ENCODE peak calls at places on chromosomes 2 and 18, in ten cellular contexts. E is A549; I is fibroblast of lung; A is CD8-positive, alpha-beta T cell; T is BJ; C is GM23338; U is heart right ventricle; Z is left ventricle myocardium inferior; R is OCI-LY7; M is coronary artery. O is an unnamed sample.

GRCh38 chr2:121595012-121595891 is 54.0 kb downstream of the CLASP1 start:
- DNase-seq in E (no peak), I (no peak), A (no peak), T (no peak), C (no peak), U (no peak), Z (no peak), R (no peak), M (no peak), O (no peak)

GRCh38 chr2:208049006-208049405 is 23.7 kb upstream of the PLEKHM3 start:
- DNase-seq in E (no peak), I (peak), A (no peak), T (no peak), C (no peak), U (no peak), Z (no peak), R (no peak), M (no peak), O (no peak)

GRCh38 chr2:38465789-38466127 is 88.7 kb upstream of the ATL2 start:
- DNase-seq in E (peak), I (peak), A (no peak), T (no peak), C (peak), U (no peak), Z (no peak), R (peak), M (no peak), O (no peak)

GRCh38 chr2:133609664-133610063 is 41.4 kb upstream of the NCKAP5 start:
- DNase-seq in E (no peak), I (no peak), A (no peak), T (no peak), C (no peak), U (no peak), Z (no peak), R (no peak), M (no peak), O (no peak)

GRCh38 chr2:147621656-147622197 is 223.1 kb upstream of the ACVR2A start:
- DNase-seq in E (no peak), I (no peak), A (no peak), T (no peak), C (no peak), U (no peak), Z (no peak), R (no peak), M (no peak), O (no peak)

GRCh38 chr18:79744625-79745024 is 53.1 kb upstream of the KCNG2 start:
- DNase-seq in E (no peak), I (no peak), A (no peak), T (no peak), C (no peak), U (no peak), Z (no peak), R (no peak), M (no peak), O (no peak)

GRCh38 chr2:205776139-205776538 is 93.8 kb downstream of the NRP2 start:
- DNase-seq in E (no peak), I (no peak), A (no peak), T (no peak), C (peak), U (peak), Z (peak), R (peak), M (no peak), O (no peak)

GRCh38 chr18:23825496-23825895 is 136.2 kb downstream of the LAMA3 start:
- DNase-seq in E (no peak), I (no peak), A (no peak), T (no peak), C (no peak), U (no peak), Z (no peak), R (no peak), M (no peak), O (no peak)

GRCh38 chr18:59899298-59900221 is at the start of gene PMAIP1:
- DNase-seq in E (peak), I (peak), A (peak), T (no peak), C (peak), U (peak), Z (peak), R (peak), M (peak), O (peak)

GRCh38 chr2:152097291-152098032 is 1.4 kb downstream of the CACNB4 start:
- DNase-seq in E (peak), I (no peak), A (no peak), T (no peak), C (peak), U (no peak), Z (no peak), R (no peak), M (no peak), O (no peak)

GRCh38 chr18:48238636-48239035 is 170.5 kb downstream of the ZBTB7C start:
- DNase-seq in E (no peak), I (no peak), A (no peak), T (no peak), C (no peak), U (no peak), Z (no peak), R (no peak), M (no peak), O (no peak)

GRCh38 chr2:215361211-215361875 is 49.5 kb downstream of the ATIC start:
- DNase-seq in E (no peak), I (peak), A (no peak), T (no peak), C (no peak), U (no peak), Z (no peak), R (no peak), M (no peak), O (no peak)

GRCh38 chr2:60470340-60470739 is 83.1 kb downstream of the BCL11A start:
- DNase-seq in E (no peak), I (no peak), A (no peak), T (no peak), C (no peak), U (no peak), Z (no peak), R (no peak), M (no peak), O (no peak)

GRCh38 chr2:178450574-178451429 is at the start of the genes PJVK and PRKRA:
- DNase-seq in E (peak), I (peak), A (peak), T (peak), C (peak), U (peak), Z (peak), R (peak), M (peak), O (peak)
- TF ChIP-seq CTCF in E (no peak), I (no peak), A (no peak), T (no peak), C (no peak), U (peak), Z (peak), R (no peak), M (no peak), O (no peak)

GRCh38 chr2:10433948-10434884 is 13.9 kb downstream of the ODC1 start:
- DNase-seq in E (no peak), I (no peak), A (no peak), T (no peak), C (no peak), U (no peak), Z (no peak), R (no peak), M (no peak), O (no peak)

GRCh38 chr2:10432315-10433181 is 15.6 kb downstream of the ODC1 start:
- DNase-seq in E (no peak), I (no peak), A (no peak), T (no peak), C (peak), U (no peak), Z (no peak), R (no peak), M (no peak), O (no peak)

GRCh38 chr2:10433264-10433947 is 14.7 kb downstream of the ODC1 start:
- DNase-seq in E (no peak), I (no peak), A (no peak), T (no peak), C (no peak), U (no peak), Z (no peak), R (no peak), M (no peak), O (no peak)

GRCh38 chr2:10430886-10431622 is 17.1 kb downstream of the ODC1 start:
- DNase-seq in E (no peak), I (no peak), A (no peak), T (no peak), C (no peak), U (no peak), Z (no peak), R (no peak), M (no peak), O (no peak)

DNA sequence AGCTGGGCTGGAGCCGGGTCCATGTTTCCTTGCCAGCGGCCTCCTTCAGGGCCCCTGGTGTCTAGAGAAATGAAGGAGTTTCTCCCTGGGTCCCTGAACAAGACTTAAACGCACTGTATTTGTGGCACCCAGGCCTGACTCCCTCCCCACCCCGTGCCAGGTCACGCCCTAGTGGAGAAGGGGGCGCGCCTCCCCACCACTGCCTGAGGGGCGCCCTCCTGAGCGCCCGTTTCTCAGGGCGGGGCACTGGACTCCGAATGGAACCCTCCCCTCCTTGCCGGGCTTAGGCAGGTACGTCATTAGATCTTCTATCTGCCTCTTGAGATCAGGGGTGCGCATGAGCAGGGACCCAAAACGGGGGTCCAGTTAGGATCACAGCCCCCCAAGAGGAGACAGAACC is 16.3 kb downstream of the ODC1 start:
- DNase-seq in E (no peak), I (no peak), A (no peak), T (no peak), C (peak), U (no peak), Z (no peak), R (no peak), M (no peak), O (no peak)
- H3K4me3 ChIP-seq in E (no peak), I (no peak), A (peak), T (no peak), C (peak), U (peak), Z (no peak), R (no peak), M (peak), O (no peak)

DNA sequence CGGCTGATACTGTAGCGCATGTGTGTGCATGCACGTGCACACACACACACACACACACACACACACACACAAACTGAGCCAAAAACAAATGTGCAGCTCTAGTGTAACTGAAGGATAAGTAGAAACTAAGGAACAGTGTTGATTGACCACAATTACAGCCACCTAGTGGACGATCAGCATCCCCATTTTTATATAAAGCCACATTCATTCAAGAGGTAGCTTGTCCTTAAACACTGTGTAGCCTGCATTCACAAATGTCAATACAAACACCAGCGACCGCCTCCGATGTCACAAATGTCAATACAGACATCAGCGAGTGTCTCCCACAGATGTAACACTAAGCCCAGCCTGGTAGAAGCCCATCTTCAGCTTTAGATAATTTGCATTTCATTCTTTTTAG is 167.4 kb downstream of the PTGR3 start:
- DNase-seq in E (peak), I (peak), A (no peak), T (no peak), C (peak), U (no peak), Z (no peak), R (peak), M (no peak), O (no peak)
- TF ChIP-seq CTCF in E (peak), I (peak), A (no peak), T (peak), C (peak), U (peak), Z (peak), R (peak), M (no peak), O (peak)

GRCh38 chr2:111904726-111905476 is 6.5 kb downstream of the MERTK start:
- DNase-seq in E (no peak), I (no peak), A (no peak), T (no peak), C (no peak), U (no peak), Z (no peak), R (no peak), M (no peak), O (no peak)

GRCh38 chr2:111908578-111908977 is 10.2 kb downstream of the MERTK start:
- DNase-seq in E (no peak), I (no peak), A (no peak), T (no peak), C (no peak), U (no peak), Z (no peak), R (no peak), M (no peak), O (no peak)

GRCh38 chr2:111903930-111904439 is 5.6 kb downstream of the MERTK start:
- DNase-seq in E (no peak), I (no peak), A (no peak), T (no peak), C (no peak), U (no peak), Z (no peak), R (no peak), M (no peak), O (no peak)

GRCh38 chr2:111903516-111903915 is 5.1 kb downstream of the MERTK start:
- DNase-seq in E (no peak), I (no peak), A (no peak), T (no peak), C (no peak), U (no peak), Z (no peak), R (no peak), M (no peak), O (no peak)

DNA sequence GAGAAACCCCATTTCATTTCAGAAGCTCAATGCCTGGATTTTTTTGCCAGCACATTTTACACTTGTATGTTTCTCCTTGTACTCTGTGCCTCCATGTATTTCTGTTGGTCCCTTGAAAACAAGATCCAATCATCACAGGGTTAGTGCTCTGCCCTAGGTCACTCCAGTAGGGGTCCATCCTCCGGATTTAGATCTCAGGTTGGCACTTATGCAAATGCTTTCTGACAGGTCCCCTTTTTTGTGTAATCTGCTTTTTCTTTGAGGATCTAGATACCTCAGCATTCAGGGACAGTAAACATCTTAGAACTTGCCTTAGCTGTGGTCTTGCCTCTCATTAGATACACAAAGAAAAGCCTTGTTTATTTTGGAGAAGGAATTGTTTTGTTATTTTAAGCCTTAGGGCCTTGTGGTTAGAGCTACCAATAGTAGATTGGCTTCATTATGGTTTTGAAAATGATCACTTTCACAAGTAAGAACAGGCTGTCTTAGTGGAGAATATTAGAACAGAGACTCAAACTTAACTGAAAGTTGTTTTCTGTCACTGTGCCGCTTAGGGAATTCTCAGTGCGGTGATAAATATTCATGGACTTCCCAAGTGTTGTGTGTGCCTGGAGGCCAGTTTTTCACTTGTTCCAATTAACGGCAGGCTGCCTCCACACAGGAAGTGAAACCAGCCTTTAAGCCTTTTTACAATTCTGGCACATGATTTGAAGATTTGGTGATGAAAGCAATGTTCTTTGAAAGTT is 7.8 kb downstream of the MERTK start:
- DNase-seq in E (no peak), I (no peak), A (no peak), T (no peak), C (no peak), U (no peak), Z (no peak), R (peak), M (no peak), O (no peak)
- H3K4me3 ChIP-seq in E (no peak), I (no peak), A (no peak), T (no peak), C (peak), U (no peak), Z (no peak), R (no peak), M (peak), O (no peak)

GRCh38 chr2:216688731-216689360 is 6.5 kb downstream of the IGFBP5 start:
- DNase-seq in E (no peak), I (no peak), A (no peak), T (no peak), C (peak), U (peak), Z (peak), R (no peak), M (no peak), O (no peak)

GRCh38 chr2:216689397-216689796 is 6.0 kb downstream of the IGFBP5 start:
- DNase-seq in E (no peak), I (no peak), A (no peak), T (no peak), C (no peak), U (no peak), Z (no peak), R (no peak), M (no peak), O (no peak)

GRCh38 chr2:216687111-216687510 is 8.2 kb downstream of the IGFBP5 start:
- DNase-seq in E (no peak), I (no peak), A (no peak), T (no peak), C (no peak), U (no peak), Z (no peak), R (no peak), M (no peak), O (no peak)

GRCh38 chr2:216685327-216685875 is 9.9 kb downstream of the IGFBP5 start:
- DNase-seq in E (no peak), I (no peak), A (no peak), T (no peak), C (no peak), U (no peak), Z (no peak), R (no peak), M (no peak), O (no peak)

GRCh38 chr2:216687646-216688045 is 7.7 kb downstream of the IGFBP5 start:
- DNase-seq in E (peak), I (no peak), A (no peak), T (no peak), C (peak), U (no peak), Z (no peak), R (peak), M (no peak), O (no peak)
- TF ChIP-seq CTCF in E (peak), I (peak), A (peak), T (peak), C (peak), U (peak), Z (peak), R (peak), M (no peak), O (peak)

GRCh38 chr18:62510744-62511143 is 12.1 kb upstream of the ZCCHC2 start:
- DNase-seq in E (no peak), I (no peak), A (no peak), T (no peak), C (no peak), U (no peak), Z (no peak), R (no peak), M (no peak), O (no peak)

GRCh38 chr18:62500966-62501591 is 21.7 kb upstream of the ZCCHC2 start:
- DNase-seq in E (no peak), I (no peak), A (no peak), T (no peak), C (no peak), U (no peak), Z (no peak), R (no peak), M (no peak), O (no peak)

GRCh38 chr18:62509779-62510178 is 13.0 kb upstream of the ZCCHC2 start:
- DNase-seq in E (no peak), I (no peak), A (no peak), T (no peak), C (no peak), U (no peak), Z (no peak), R (no peak), M (no peak), O (no peak)

GRCh38 chr18:62506495-62507143 is 16.2 kb upstream of the ZCCHC2 start:
- DNase-seq in E (no peak), I (no peak), A (no peak), T (no peak), C (no peak), U (no peak), Z (no peak), R (no peak), M (no peak), O (no peak)

GRCh38 chr18:62505669-62506494 is 16.9 kb upstream of the ZCCHC2 start:
- DNase-seq in E (no peak), I (no peak), A (peak), T (no peak), C (no peak), U (no peak), Z (no peak), R (peak), M (no peak), O (no peak)
- H3K4me3 ChIP-seq in E (peak), I (peak), A (peak), T (peak), C (no peak), U (peak), Z (peak), R (peak), M (peak), O (no peak)

DNA sequence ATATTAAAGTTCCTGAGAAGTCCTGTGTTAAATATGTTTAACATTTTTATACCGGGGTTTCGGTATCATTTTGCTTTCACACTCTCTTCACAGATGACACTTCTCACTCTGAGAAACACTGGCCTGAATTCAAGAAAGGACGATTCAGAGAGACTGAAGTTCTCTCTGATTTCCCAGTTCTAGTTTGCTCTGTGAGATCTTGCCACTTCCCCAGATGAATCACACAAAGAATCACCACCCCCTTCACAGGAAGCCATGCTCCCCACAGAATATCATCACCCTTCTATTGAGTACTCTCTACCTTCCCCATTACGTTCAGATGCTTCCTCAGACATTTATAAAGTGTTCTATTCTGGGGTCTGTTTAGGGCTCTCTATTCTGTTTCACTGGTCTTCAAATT is 16.1 kb upstream of the CD207 start:
- DNase-seq in E (no peak), I (no peak), A (peak), T (no peak), C (no peak), U (no peak), Z (no peak), R (no peak), M (no peak), O (no peak)
- TF ChIP-seq CTCF in E (no peak), I (no peak), A (no peak), T (no peak), C (no peak), U (no peak), Z (no peak), R (no peak), M (no peak), O (no peak)

GRCh38 chr2:118477111-118477517 is 370.3 kb downstream of the EN1 start:
- DNase-seq in E (no peak), I (no peak), A (no peak), T (no peak), C (no peak), U (no peak), Z (no peak), R (no peak), M (no peak), O (no peak)
- H3K4me3 ChIP-seq in E (no peak), I (no peak), A (no peak), T (no peak), C (no peak), U (no peak), Z (no peak), R (no peak), M (no peak), O (no peak)

O was measured in AG04449.